ENCODE peak calls at places on chromosome 20, in nine cellular contexts. Z, B, Y, N, D, H, R, W and L are unnamed samples.

GRCh38 chr20:36390719-36391415 is 84.7 kb downstream of the DLGAP4 start:
- DNase-seq in D (no peak), H (no peak), B (no peak), Y (no peak), N (no peak), W (no peak), Z (no peak), R (no peak), L (no peak)

GRCh38 chr20:9332783-9333482 is 181.5 kb upstream of the LAMP5 start:
- DNase-seq in Y (no peak), D (no peak), B (no peak), R (no peak), W (no peak), N (no peak), Z (no peak), H (no peak), L (no peak)

GRCh38 chr20:56995157-56995556 is 271.3 kb downstream of the BMP7 start:
- DNase-seq in Y (no peak), B (no peak), W (no peak), Z (no peak), H (no peak), R (no peak), N (no peak), D (no peak), L (no peak)

GRCh38 chr20:8996817-8997512 is 71.9 kb upstream of the PLCB4 start:
- DNase-seq in B (no peak), Y (no peak), Z (no peak), N (peak; percentile 8), D (no peak), W (no peak), R (no peak), H (no peak), L (no peak)

GRCh38 chr20:49759266-49759950 is 45.7 kb upstream of the B4GALT5 start:
- DNase-seq in R (no peak), D (no peak), B (no peak), N (no peak), W (no peak), Z (no peak), Y (no peak), H (no peak), L (no peak)

GRCh38 chr20:47854687-47855212 is 69.5 kb upstream of the SULF2 start:
- DNase-seq in Z (no peak), R (peak; percentile 56), N (peak; percentile 43), H (no peak), Y (no peak), W (peak; percentile 39), B (peak; percentile 3), D (no peak), L (no peak)

GRCh38 chr20:38748863-38749153 is 548 bp downstream of the ACTR5 start:
- DNase-seq in N (no peak), R (peak; percentile 55), B (peak; percentile 68), H (no peak), D (peak; percentile 37), W (no peak), Y (no peak), Z (no peak), L (no peak)

GRCh38 chr20:64115171-64115911 is 8.0 kb upstream of the NPBWR2 start:
- DNase-seq in W (no peak), H (no peak), R (no peak), Z (no peak), D (no peak), Y (no peak), N (no peak), B (no peak), L (no peak)

GRCh38 chr20:32560989-32561830 is 23.9 kb downstream of the NOL4L start:
- DNase-seq in D (no peak), B (peak; percentile 73), N (no peak), R (no peak), H (no peak), Y (no peak), Z (no peak), W (no peak), L (no peak)

GRCh38 chr20:61650912-61651733 is 399.1 kb downstream of the CDH4 start:
- DNase-seq in N (no peak), Y (no peak), D (no peak), H (no peak), W (no peak), B (no peak), R (no peak), Z (no peak), L (no peak)

GRCh38 chr20:3085571-3086072 is 1.1 kb upstream of the AVP start:
- DNase-seq in W (no peak), B (no peak), H (no peak), D (no peak), N (no peak), R (no peak), Y (no peak), Z (no peak), L (no peak)